ENCODE peak calls at places on chromosomes 13 and 19, in seven cellular contexts. One of them, this sample, is unnamed.

GRCh38 chr13:25939961-25940687 is 111.7 kb downstream of the SHISA2 start:
- DNase-seq in heart right ventricle: no peak
- DNase-seq in sigmoid colon: no peak
- DNase-seq in AG09309: no peak
- DNase-seq in lower leg skin: no peak
- DNase-seq in left lung: no peak
- DNase-seq in transverse colon: no peak
- DNase-seq in this sample: no peak

GRCh38 chr13:40406405-40407138 is 259.9 kb downstream of the FOXO1 start:
- DNase-seq in heart right ventricle: no peak
- DNase-seq in sigmoid colon: no peak
- DNase-seq in AG09309: peak
- DNase-seq in lower leg skin: no peak
- DNase-seq in left lung: no peak
- DNase-seq in transverse colon: no peak
- DNase-seq in this sample: peak

GRCh38 chr13:113369881-113370280 is 6.0 kb upstream of the GRTP1 start:
- DNase-seq in heart right ventricle: no peak
- DNase-seq in sigmoid colon: peak
- DNase-seq in AG09309: no peak
- DNase-seq in lower leg skin: peak
- DNase-seq in left lung: no peak
- DNase-seq in transverse colon: no peak
- DNase-seq in this sample: no peak

GRCh38 chr13:39501711-39502324 is 101.2 kb downstream of the LHFPL6 start:
- DNase-seq in heart right ventricle: peak
- DNase-seq in sigmoid colon: no peak
- DNase-seq in AG09309: no peak
- DNase-seq in lower leg skin: no peak
- DNase-seq in left lung: peak
- DNase-seq in transverse colon: no peak
- DNase-seq in this sample: no peak

GRCh38 chr19:54207908-54208783 is 7.5 kb downstream of the RPS9 start:
- DNase-seq in heart right ventricle: no peak
- DNase-seq in sigmoid colon: peak
- DNase-seq in AG09309: no peak
- DNase-seq in lower leg skin: peak
- DNase-seq in left lung: peak
- DNase-seq in transverse colon: peak
- DNase-seq in this sample: peak

GRCh38 chr19:43445426-43445825 is 20.0 kb downstream of the LYPD3 start:
- DNase-seq in heart right ventricle: no peak
- DNase-seq in sigmoid colon: no peak
- DNase-seq in AG09309: no peak
- DNase-seq in lower leg skin: no peak
- DNase-seq in left lung: no peak
- DNase-seq in transverse colon: no peak
- DNase-seq in this sample: no peak

GRCh38 chr13:73138967-73139491 is 80.2 kb downstream of the KLF5 start:
- DNase-seq in heart right ventricle: no peak
- DNase-seq in sigmoid colon: no peak
- DNase-seq in AG09309: no peak
- DNase-seq in lower leg skin: no peak
- DNase-seq in left lung: no peak
- DNase-seq in transverse colon: peak
- DNase-seq in this sample: no peak

GRCh38 chr19:5864013-5864720 is 6.2 kb downstream of the FUT5 start:
- DNase-seq in heart right ventricle: no peak
- DNase-seq in sigmoid colon: no peak
- DNase-seq in AG09309: no peak
- DNase-seq in lower leg skin: no peak
- DNase-seq in left lung: no peak
- DNase-seq in transverse colon: no peak
- DNase-seq in this sample: no peak

GRCh38 chr19:52897149-52897935 is at the start of gene ZNF320:
- DNase-seq in heart right ventricle: peak
- DNase-seq in sigmoid colon: peak
- DNase-seq in AG09309: peak
- DNase-seq in lower leg skin: peak
- DNase-seq in left lung: peak
- DNase-seq in transverse colon: peak
- DNase-seq in this sample: peak

GRCh38 chr19:3768748-3769099 is 3.3 kb downstream of the RAX2 start:
- DNase-seq in heart right ventricle: no peak
- DNase-seq in sigmoid colon: no peak
- DNase-seq in AG09309: no peak
- DNase-seq in lower leg skin: no peak
- DNase-seq in left lung: no peak
- DNase-seq in transverse colon: no peak
- DNase-seq in this sample: no peak

GRCh38 chr19:48907671-48908070 is 7.6 kb downstream of the NUCB1 start:
- DNase-seq in heart right ventricle: no peak
- DNase-seq in sigmoid colon: no peak
- DNase-seq in AG09309: no peak
- DNase-seq in lower leg skin: no peak
- DNase-seq in left lung: peak
- DNase-seq in transverse colon: peak
- DNase-seq in this sample: no peak

GRCh38 chr19:6214881-6215541 is 64.8 kb downstream of the MLLT1 start:
- DNase-seq in heart right ventricle: no peak
- DNase-seq in sigmoid colon: peak
- DNase-seq in AG09309: no peak
- DNase-seq in lower leg skin: no peak
- DNase-seq in left lung: peak
- DNase-seq in transverse colon: no peak
- DNase-seq in this sample: no peak

GRCh38 chr19:5104871-5105351 is 136.0 kb downstream of the KDM4B start:
- DNase-seq in heart right ventricle: no peak
- DNase-seq in sigmoid colon: no peak
- DNase-seq in AG09309: no peak
- DNase-seq in lower leg skin: no peak
- DNase-seq in left lung: no peak
- DNase-seq in transverse colon: no peak
- DNase-seq in this sample: no peak

GRCh38 chr13:98273824-98274786 is 97.0 kb upstream of the RNF113B start:
- DNase-seq in heart right ventricle: no peak
- DNase-seq in sigmoid colon: no peak
- DNase-seq in AG09309: no peak
- DNase-seq in lower leg skin: no peak
- DNase-seq in left lung: no peak
- DNase-seq in transverse colon: no peak
- DNase-seq in this sample: no peak

GRCh38 chr13:102697929-102698648 is 3.2 kb upstream of the METTL21C start:
- DNase-seq in heart right ventricle: no peak
- DNase-seq in sigmoid colon: no peak
- DNase-seq in AG09309: no peak
- DNase-seq in lower leg skin: no peak
- DNase-seq in left lung: no peak
- DNase-seq in transverse colon: no peak
- DNase-seq in this sample: no peak

GRCh38 chr19:54430306-54431254 is 15.3 kb downstream of the TTYH1 start:
- DNase-seq in heart right ventricle: peak
- DNase-seq in sigmoid colon: no peak
- DNase-seq in AG09309: no peak
- DNase-seq in lower leg skin: no peak
- DNase-seq in left lung: no peak
- DNase-seq in transverse colon: peak
- DNase-seq in this sample: no peak

GRCh38 chr19:51020988-51021651 is 1.6 kb upstream of the KLK10 start:
- DNase-seq in heart right ventricle: no peak
- DNase-seq in sigmoid colon: no peak
- DNase-seq in AG09309: no peak
- DNase-seq in lower leg skin: no peak
- DNase-seq in left lung: no peak
- DNase-seq in transverse colon: no peak
- DNase-seq in this sample: peak
- TF ChIP-seq CTCF in heart right ventricle: peak
- TF ChIP-seq CTCF in sigmoid colon: peak
- TF ChIP-seq CTCF in AG09309: peak
- TF ChIP-seq CTCF in lower leg skin: no peak
- TF ChIP-seq CTCF in left lung: peak
- TF ChIP-seq CTCF in transverse colon: peak
- TF ChIP-seq CTCF in this sample: peak

DNA sequence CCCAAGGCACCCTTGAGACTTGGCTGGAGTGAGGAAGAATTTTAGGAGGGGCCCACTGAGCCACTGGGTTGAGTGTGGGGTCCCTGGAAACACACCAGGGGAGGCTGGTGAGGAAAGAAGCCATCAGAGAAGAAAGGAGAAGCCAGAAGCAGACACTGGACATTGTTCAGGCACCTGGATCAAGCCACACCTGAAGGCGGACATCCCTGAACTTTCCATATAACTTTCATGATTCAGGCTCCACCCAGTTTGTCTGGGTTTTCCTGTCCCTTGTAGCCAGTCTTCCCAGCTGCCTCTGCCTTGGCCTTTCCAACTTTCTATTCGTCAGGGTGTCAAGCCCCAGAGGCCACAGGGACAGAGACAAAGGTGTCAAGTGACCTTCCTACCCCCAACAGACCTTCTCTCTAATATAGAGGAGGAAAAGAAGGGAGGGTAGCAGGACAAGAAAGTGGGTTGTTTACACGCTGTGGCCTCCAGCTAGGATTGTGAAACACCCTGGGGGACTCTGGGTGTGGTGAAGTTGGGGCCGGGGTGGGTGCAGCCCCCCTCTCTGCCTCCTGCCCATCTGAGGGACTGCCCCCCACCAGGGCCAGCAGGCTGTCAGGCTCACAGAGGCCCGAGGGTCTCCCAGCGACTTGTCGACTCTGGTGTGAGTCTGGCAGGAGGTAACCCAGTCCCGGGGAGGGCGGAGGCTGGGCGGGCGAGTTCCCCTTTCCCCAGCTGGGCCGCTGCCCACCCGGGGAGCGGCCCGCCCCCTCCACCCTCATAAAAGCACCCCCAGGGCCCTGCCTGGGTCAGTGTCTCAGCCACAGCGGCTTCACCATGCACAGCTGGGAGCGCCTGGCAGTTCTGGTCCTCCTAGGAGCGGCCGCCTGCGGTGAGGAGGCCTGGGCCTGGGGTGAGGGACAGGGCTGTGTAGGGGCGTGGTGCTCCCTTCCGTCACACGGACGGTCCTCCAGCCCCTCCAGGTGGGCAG is at the start of gene CFD:
- DNase-seq in heart right ventricle: peak
- DNase-seq in sigmoid colon: peak
- DNase-seq in AG09309: no peak
- DNase-seq in lower leg skin: peak
- DNase-seq in left lung: peak
- DNase-seq in transverse colon: peak
- DNase-seq in this sample: peak
- H3K4me3 ChIP-seq in heart right ventricle: peak
- H3K4me3 ChIP-seq in sigmoid colon: peak
- H3K4me3 ChIP-seq in AG09309: peak
- H3K4me3 ChIP-seq in lower leg skin: peak
- H3K4me3 ChIP-seq in left lung: peak
- H3K4me3 ChIP-seq in transverse colon: no peak
- H3K4me3 ChIP-seq in this sample: peak

DNA sequence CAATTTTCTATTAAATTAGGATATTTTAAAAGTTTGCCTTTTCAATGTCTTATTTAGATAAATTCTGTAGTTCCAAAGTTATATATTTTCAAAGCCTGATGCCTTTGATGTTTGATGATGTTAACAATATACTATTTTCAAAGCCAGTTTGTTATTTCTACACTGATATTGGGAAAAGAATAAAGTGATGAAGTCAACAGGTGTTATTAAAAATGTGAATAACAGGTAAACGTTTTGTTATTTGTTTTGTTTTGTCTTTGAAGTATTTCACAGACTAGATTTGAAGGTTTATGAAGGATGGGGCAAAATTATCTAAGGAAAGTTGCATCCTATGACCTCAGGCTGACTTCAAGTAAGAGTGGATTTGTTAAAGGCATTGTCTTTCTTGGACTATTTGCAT is 33.1 kb upstream of the ZNF420 start:
- DNase-seq in heart right ventricle: no peak
- DNase-seq in sigmoid colon: no peak
- DNase-seq in AG09309: no peak
- DNase-seq in lower leg skin: no peak
- DNase-seq in left lung: no peak
- DNase-seq in transverse colon: no peak
- DNase-seq in this sample: no peak
- TF ChIP-seq CTCF in heart right ventricle: no peak
- TF ChIP-seq CTCF in sigmoid colon: no peak
- TF ChIP-seq CTCF in AG09309: no peak
- TF ChIP-seq CTCF in lower leg skin: no peak
- TF ChIP-seq CTCF in left lung: no peak
- TF ChIP-seq CTCF in transverse colon: no peak
- TF ChIP-seq CTCF in this sample: no peak

DNA sequence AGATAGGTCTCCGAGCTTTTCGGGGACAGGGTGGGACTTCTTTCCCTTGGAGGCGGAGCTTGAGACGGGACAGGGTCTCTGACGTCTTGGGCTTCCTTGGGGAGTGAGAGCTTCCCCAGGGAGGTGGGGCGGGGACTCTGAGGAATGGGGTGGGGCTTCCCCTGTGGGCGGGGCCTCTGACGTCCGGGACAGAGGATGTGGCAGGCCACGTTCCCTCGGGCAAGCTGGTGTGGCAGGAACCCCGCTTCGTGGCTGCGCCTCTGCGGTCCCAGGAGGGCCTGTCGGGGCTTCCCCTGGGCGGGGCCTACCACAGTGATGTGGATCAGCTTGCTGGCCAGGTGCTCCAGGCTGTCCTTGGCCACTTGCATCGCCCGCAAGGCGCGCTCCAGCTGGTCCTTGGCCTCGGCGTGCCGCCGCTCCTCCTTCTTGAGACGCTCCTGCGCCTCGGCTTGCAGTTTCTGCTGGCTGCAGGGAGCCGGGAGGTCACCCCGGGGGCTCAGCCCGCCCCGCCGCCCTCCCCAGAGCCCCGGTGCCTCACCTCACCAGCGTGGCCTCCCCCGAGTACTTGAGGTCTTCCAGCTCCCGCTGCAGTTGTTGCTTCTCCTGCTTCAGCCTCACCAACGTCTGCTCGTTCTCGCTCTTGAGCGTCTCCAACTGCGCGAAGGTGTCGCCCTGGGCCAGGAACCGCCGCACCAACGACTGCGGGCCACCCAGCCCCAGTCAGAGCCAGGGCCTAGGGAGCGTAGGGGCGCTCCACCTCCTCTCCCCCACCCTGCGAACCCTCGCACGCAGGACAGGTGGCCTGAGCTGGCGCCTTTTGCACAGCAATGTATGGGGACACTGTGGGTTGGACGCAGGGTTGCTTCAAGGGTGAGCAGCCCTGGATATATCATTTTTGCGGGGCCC is 3.3 kb upstream of the RGL3 start:
- DNase-seq in heart right ventricle: peak
- DNase-seq in sigmoid colon: peak
- DNase-seq in AG09309: no peak
- DNase-seq in lower leg skin: peak
- DNase-seq in left lung: peak
- DNase-seq in transverse colon: peak
- DNase-seq in this sample: peak
- H3K4me3 ChIP-seq in heart right ventricle: peak
- H3K4me3 ChIP-seq in sigmoid colon: peak
- H3K4me3 ChIP-seq in AG09309: peak
- H3K4me3 ChIP-seq in lower leg skin: no peak
- H3K4me3 ChIP-seq in left lung: peak
- H3K4me3 ChIP-seq in transverse colon: no peak
- H3K4me3 ChIP-seq in this sample: no peak

GRCh38 chr19:42350417-42350816 is 25.0 kb downstream of the MEGF8 start:
- DNase-seq in heart right ventricle: no peak
- DNase-seq in sigmoid colon: no peak
- DNase-seq in AG09309: no peak
- DNase-seq in lower leg skin: no peak
- DNase-seq in left lung: no peak
- DNase-seq in transverse colon: no peak
- DNase-seq in this sample: no peak
- TF ChIP-seq CTCF in heart right ventricle: no peak
- TF ChIP-seq CTCF in sigmoid colon: no peak
- TF ChIP-seq CTCF in AG09309: no peak
- TF ChIP-seq CTCF in lower leg skin: no peak
- TF ChIP-seq CTCF in left lung: no peak
- TF ChIP-seq CTCF in transverse colon: no peak
- TF ChIP-seq CTCF in this sample: no peak

This sample was measured in fibroblast of mammary gland.